ENCODE peak calls at places on chromosomes 11 and 22, in five cellular contexts. A is astrocyte of the spinal cord, V is fibroblast of the aortic adventitia, Q is spleen, N is body of pancreas. B is an unnamed sample.

GRCh38 chr11:48041877-48042698 is 61.7 kb downstream of the PTPRJ start:
- DNase-seq in A (no peak), N (no peak), V (no peak), Q (no peak), B (no peak)

GRCh38 chr11:124669193-124669592 is 4.3 kb downstream of the SIAE start:
- DNase-seq in A (peak; percentile 48), N (peak; percentile 43), V (peak; percentile 68), Q (no peak), B (peak; percentile 25)

GRCh38 chr11:103111400-103111799 is 2.2 kb downstream of the DYNC2H1 start:
- DNase-seq in V (no peak), N (no peak), Q (no peak), A (no peak), B (no peak)

GRCh38 chr11:560305-561147 is at the start of the genes LMNTD2 and RASSF7:
- DNase-seq in N (peak; percentile 95), V (peak; percentile 60), Q (peak; percentile 95), A (peak; percentile 74), B (peak; percentile 56)

GRCh38 chr22:18048041-18048440 is 23.7 kb upstream of the MICAL3 start:
- DNase-seq in A (no peak), Q (no peak), N (no peak), V (no peak), B (no peak)

GRCh38 chr22:30806391-30806861 is 111.8 kb downstream of the OSBP2 start:
- DNase-seq in N (no peak), A (peak; percentile 71), V (peak; percentile 43), Q (no peak), B (peak; percentile 25)

GRCh38 chr11:74253361-74253760 is 58.1 kb downstream of the P4HA3 start:
- DNase-seq in A (no peak), V (no peak), Q (no peak), N (no peak), B (no peak)

GRCh38 chr11:67648140-67648795 is 2.3 kb downstream of the ACY3 start:
- DNase-seq in N (peak; percentile 72), Q (peak; percentile 91), A (no peak), V (no peak), B (no peak)

GRCh38 chr11:18844753-18845367 is 53.3 kb upstream of the PTPN5 start:
- DNase-seq in A (peak; percentile 14), N (no peak), Q (no peak), V (peak; percentile 33), B (peak; percentile 47)

GRCh38 chr22:49789289-49790141 is 38.2 kb downstream of the BRD1 start:
- DNase-seq in A (no peak), Q (peak; percentile 83), V (peak; percentile 30), N (no peak), B (peak; percentile 6)

GRCh38 chr11:70517996-70518907 is 119.9 kb downstream of the CTTN start:
- DNase-seq in V (peak; percentile 18), A (peak; percentile 64), Q (peak; percentile 56), N (no peak), B (peak; percentile 76)

GRCh38 chr22:23180893-23181762 is 819 bp downstream of the BCR start:
- DNase-seq in V (no peak), A (no peak), N (peak; percentile 37), Q (peak; percentile 88), B (no peak)

GRCh38 chr11:65574147-65574962 is 1.5 kb upstream of the EHBP1L1 start:
- DNase-seq in Q (peak; percentile 99), V (peak; percentile 95), N (peak; percentile 85), A (peak; percentile 97), B (peak; percentile 95)

DNA sequence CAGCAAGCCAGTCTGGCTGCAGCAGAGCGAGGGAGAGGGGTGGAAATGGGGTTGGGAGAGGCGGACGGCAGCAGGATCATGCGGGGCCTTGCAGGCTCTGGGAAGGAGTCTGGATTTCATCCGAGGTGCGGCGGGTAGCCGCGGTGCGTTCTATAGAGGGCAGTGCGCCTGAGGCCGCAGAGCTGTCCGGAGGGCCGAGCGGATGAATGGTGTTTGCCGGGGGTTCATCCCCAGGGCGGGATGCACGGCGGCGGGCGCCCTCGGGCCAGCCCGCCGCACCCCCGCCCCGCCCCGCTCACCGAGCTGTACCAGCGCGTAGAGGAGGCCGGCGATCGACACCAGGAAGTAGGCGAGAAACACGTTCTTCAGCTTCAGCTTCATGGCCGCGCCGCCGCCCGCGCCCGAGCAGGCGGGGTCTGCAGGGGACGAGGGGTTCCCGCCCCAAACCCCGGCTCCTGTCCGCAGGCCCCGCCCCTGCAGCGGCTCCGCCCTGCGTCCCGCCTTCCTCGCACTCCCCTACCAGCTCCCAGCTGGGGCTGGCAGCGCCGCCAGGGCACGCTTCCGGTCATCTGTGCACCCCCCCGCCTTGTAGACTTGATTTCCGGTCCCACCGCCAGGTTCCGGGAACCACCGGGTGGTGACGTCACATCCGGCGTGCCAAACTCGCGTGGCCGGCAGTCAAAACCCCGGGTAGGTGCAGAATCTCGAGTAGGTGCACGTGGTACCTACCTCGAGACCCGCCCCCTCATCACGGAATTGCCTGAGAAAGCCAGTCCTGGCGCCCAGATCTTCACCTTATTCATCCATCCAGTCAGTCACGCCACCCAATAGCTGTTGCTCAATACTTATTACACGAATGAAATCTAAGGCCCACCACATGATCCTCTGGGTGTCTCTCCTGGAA is at the start of gene B3GAT3:
- DNase-seq in A (peak; percentile 99), V (peak; percentile 98), N (peak; percentile 99), Q (peak; percentile 99), B (peak; percentile 98)
- TF ChIP-seq CTCF in A (peak; percentile 6), V (no peak), N (peak; percentile 54), Q (peak; percentile 51), B (peak; percentile 16)

GRCh38 chr11:131038597-131038996 is 122.3 kb upstream of the SNX19 start:
- DNase-seq in A (no peak), V (no peak), N (no peak), Q (no peak), B (peak; percentile 16)
- TF ChIP-seq CTCF in A (peak; percentile 15), V (no peak), N (no peak), Q (no peak), B (peak; percentile 66)

GRCh38 chr11:111845256-111846028 is 25.9 kb downstream of the ALG9 start:
- DNase-seq in A (no peak), N (no peak), Q (no peak), V (no peak), B (no peak)
- TF ChIP-seq CTCF in A (no peak), N (no peak), Q (no peak), V (no peak), B (no peak)

DNA sequence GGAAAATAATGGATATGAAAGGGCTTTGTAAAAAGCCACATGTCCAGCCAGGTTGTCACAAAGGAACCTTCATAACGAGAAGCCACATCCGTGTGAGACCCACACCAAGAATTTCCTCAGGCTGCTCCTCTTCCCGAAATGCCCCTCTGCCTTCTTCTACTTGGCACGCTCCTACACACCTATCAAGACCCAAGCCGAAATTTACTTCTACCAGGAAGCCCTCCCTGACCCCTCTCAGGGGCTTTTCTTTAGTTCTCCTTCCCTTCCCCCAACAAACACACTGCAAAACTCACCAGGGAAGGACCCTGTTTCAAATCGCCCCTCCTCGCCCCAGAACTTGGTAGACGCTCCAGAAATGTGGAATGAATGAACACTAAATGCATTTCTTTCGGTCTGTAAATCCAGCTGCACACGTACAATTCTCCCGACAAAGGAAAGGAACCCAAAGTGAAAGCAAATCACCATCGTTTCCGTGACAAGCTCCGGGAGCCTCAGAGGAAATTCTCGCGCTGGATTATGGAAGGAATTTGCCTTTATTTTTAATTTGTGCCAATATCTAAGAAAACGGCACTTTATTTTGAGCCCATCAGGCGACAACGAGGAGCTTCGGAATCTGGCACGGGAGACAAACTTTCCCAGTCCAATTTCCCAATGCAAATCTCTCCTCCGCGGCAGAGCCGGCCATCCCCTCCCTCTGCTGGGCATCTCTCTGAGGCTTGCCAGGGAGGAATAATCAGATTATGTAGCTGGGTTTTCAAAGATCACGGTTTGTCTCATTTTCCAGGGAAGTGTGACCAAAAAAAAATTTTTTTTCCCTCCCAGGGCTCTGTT is 13.2 kb upstream of the SHISAL1 start:
- DNase-seq in A (peak; percentile 56), V (peak; percentile 78), N (no peak), Q (no peak), B (peak; percentile 5)
- TF ChIP-seq CTCF in A (peak; percentile 55), V (peak; percentile 68), N (peak; percentile 18), Q (no peak), B (peak; percentile 54)